ENCODE peak calls at places on chromosome X, in seven cellular contexts. P is AG09309, L is HCT116, V is kidney epithelial cell, C is choroid plexus epithelial cell, M is tibial nerve, D is Peyer's patch. W is an unnamed sample.

GRCh38 chrX:148632444-148632843 is 132.0 kb downstream of the AFF2 start:
- DNase-seq in P (no peak), L (no peak), V (no peak), C (no peak), M (no peak), D (no peak), W (no peak)

GRCh38 chrX:73850124-73851013 is 287.4 kb downstream of the CHIC1 start:
- DNase-seq in P (no peak), L (peak; percentile 7), V (no peak), C (peak; percentile 53), M (no peak), D (no peak), W (no peak)

GRCh38 chrX:63275127-63275526 is 76.0 kb downstream of the SPIN4 start:
- DNase-seq in P (no peak), L (peak; percentile 8), V (no peak), C (peak; percentile 10), M (no peak), D (no peak), W (no peak)

GRCh38 chrX:97685753-97686152 is 802.0 kb downstream of the RPA4 start:
- DNase-seq in P (peak; percentile 1), L (peak; percentile 13), V (no peak), C (peak; percentile 69), M (no peak), D (no peak), W (no peak)

GRCh38 chrX:97000682-97001393 is 117.1 kb downstream of the RPA4 start:
- DNase-seq in P (no peak), L (no peak), V (no peak), C (no peak), M (no peak), D (no peak), W (no peak)

GRCh38 chrX:110383414-110383813 is 24.8 kb downstream of the RTL9 start:
- DNase-seq in P (peak; percentile 69), L (no peak), V (no peak), C (peak; percentile 84), M (no peak), D (no peak), W (no peak)

GRCh38 chrX:103585421-103586313 is at the start of gene TCEAL4:
- DNase-seq in P (no peak), L (no peak), V (no peak), C (peak; percentile 44), M (peak; percentile 56), D (peak; percentile 61), W (no peak)

GRCh38 chrX:88135735-88136134 is 611.3 kb upstream of the CPXCR1 start:
- DNase-seq in P (no peak), L (no peak), V (no peak), C (peak; percentile 1), M (no peak), D (no peak), W (no peak)

GRCh38 chrX:39331062-39331704 is 529.9 kb downstream of the MID1IP1 start:
- DNase-seq in P (no peak), L (no peak), V (no peak), C (no peak), M (no peak), D (no peak), W (no peak)

GRCh38 chrX:43728002-43728401 is 71.9 kb downstream of the MAOA start:
- DNase-seq in P (no peak), L (no peak), V (no peak), C (peak; percentile 55), M (no peak), D (no peak), W (no peak)

GRCh38 chrX:71514367-71515038 is 18.4 kb upstream of the OGT start:
- DNase-seq in P (no peak), L (no peak), V (no peak), C (no peak), M (no peak), D (no peak), W (no peak)

GRCh38 chrX:135695471-135695870 is 18.0 kb upstream of the CT45A1 start:
- DNase-seq in P (no peak), L (no peak), V (no peak), C (no peak), M (no peak), D (no peak), W (no peak)

GRCh38 chrX:3743821-3744439 is 30.5 kb upstream of the PRKX start:
- DNase-seq in P (no peak), L (no peak), V (no peak), C (no peak), M (no peak), D (no peak), W (no peak)

GRCh38 chrX:148588649-148589310 is 88.4 kb downstream of the AFF2 start:
- DNase-seq in P (no peak), L (no peak), V (no peak), C (peak; percentile 18), M (no peak), D (no peak), W (no peak)

GRCh38 chrX:131306602-131307001 is 17.5 kb upstream of the IGSF1 start:
- DNase-seq in P (no peak), L (no peak), V (no peak), C (no peak), M (no peak), D (no peak), W (no peak)

GRCh38 chrX:13719192-13719856 is 15.1 kb downstream of the TRAPPC2 start:
- DNase-seq in P (no peak), L (no peak), V (no peak), C (peak; percentile 22), M (no peak), D (no peak), W (no peak)

GRCh38 chrX:69154051-69154450 is 11.2 kb downstream of the PJA1 start:
- DNase-seq in P (no peak), L (no peak), V (no peak), C (no peak), M (no peak), D (no peak), W (no peak)

GRCh38 chrX:22109442-22109841 is 77.3 kb downstream of the PHEX start:
- DNase-seq in P (no peak), L (no peak), V (no peak), C (peak; percentile 39), M (no peak), D (no peak), W (no peak)

GRCh38 chrX:129116651-129117050 is 406.6 kb downstream of the SMARCA1 start:
- DNase-seq in P (no peak), L (no peak), V (no peak), C (no peak), M (no peak), D (no peak), W (no peak)
- TF ChIP-seq CTCF in P (no peak), L (no peak), V (no peak), C (no peak), M (no peak), D (no peak), W (no peak)

GRCh38 chrX:19846995-19847790 is 40.2 kb downstream of the SH3KBP1 start:
- DNase-seq in P (peak; percentile 65), L (no peak), V (peak; percentile 56), C (peak; percentile 91), M (peak; percentile 16), D (no peak), W (no peak)
- H3K4me3 ChIP-seq in P (no peak overlapping the region), L (no peak overlapping the region), V (no peak overlapping the region), C (no peak overlapping the region), M (no peak overlapping the region), D (no peak overlapping the region), W (no peak overlapping the region)

DNA sequence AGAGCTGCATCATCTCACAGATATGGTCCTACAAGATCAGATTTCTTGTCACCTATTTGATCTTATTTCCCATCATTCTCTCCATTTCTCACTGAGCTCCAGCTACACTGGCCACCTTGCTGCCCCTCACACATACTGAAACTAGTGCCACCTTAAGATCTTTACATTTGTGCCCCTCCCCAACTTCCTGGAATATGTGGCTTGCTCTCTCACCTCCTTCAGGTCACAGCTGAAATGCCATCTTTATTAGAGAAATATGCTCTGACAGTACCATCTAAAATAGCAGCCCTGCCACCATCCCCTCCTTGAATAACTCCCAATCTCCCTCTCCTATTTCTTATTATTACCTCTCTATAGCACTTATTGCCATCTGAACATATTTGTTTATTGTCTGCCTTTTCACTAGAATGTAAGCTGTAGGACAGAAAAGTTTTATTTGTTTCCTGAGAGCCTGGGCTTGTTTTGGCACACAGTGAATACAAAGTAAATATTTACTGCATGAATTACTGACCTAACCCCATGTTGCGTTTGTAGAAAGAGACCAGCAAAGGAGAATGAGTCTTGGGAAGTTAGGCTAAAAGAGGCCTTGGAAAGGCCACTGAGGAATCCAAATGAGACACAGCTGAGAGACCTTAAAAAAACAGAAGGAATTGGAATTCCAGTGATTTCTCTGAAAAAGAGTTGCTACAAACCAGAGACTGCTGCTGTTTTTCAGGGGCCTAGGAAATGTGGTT is 22.7 kb downstream of the DYNLT3 start:
- DNase-seq in P (no peak), L (no peak), V (no peak), C (no peak), M (no peak), D (no peak), W (no peak)
- TF ChIP-seq CTCF in P (no peak), L (no peak), V (no peak), C (no peak), M (no peak), D (peak; percentile 14), W (peak; percentile 4)

GRCh38 chrX:55451125-55451524 is 802 bp upstream of the MAGEH1 start:
- DNase-seq in P (no peak), L (no peak), V (no peak), C (no peak), M (no peak), D (no peak), W (no peak)
- H3K4me3 ChIP-seq in P (no peak overlapping the region), L (no peak overlapping the region), V (no peak overlapping the region), C (no peak overlapping the region), M (no peak overlapping the region), D (no peak overlapping the region), W (no peak overlapping the region)

DNA sequence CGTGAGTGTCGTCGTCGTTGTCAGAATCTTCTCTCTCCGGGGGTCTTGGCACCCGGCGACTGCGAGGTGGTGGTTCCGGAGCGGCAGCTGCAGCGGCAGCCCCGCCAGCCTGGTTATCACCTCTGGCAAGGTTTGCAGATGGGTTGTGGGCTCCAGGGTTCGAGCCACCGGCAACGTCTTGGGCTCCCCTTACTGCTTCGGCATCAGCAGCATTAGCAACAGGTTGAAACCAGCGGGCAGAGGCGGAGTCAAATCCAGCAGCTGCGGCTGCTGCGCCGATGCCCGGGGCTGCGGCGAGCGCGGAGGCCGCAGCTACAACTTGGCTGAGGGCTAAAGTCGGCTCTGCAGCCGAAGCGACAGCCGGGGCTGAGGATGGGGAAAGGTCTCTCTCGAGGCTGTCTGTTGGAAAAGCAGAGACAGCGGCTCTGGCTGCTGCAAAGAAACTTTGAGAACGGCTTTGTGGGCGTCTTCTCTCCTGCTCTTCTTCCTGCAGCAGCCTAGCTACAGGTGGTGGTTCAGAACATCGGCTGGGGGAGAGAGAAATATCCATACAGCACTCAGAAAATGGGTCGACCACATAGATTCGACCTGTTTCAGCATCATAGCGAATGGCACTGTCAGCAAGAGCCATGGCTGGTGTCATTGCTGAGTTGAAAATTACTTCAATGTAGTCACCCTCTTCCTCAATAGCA is 3.6 kb downstream of the IRS4 start:
- DNase-seq in P (no peak), L (no peak), V (no peak), C (no peak), M (no peak), D (no peak), W (no peak)
- TF ChIP-seq CTCF in P (no peak), L (no peak), V (no peak), C (no peak), M (no peak), D (no peak), W (no peak)